ENCODE peak calls at places on chromosomes 2 and 18, in eight cellular contexts. One of them, this sample, is unnamed. For H3K4me1, the result is how much of the 10 kb centered on the place peaks cover.

GRCh38 chr2:109126501-109126860 is 2.5 kb upstream of the SH3RF3 start:
- DNase-seq in neuronal stem cell: no peak
- DNase-seq in right cardiac atrium: no peak
- DNase-seq in BE2C: no peak
- DNase-seq in SK-N-SH: no peak
- DNase-seq in thoracic aorta: no peak
- DNase-seq in testis: no peak
- DNase-seq in Caco-2: no peak
- DNase-seq in this sample: no peak

GRCh38 chr2:215983581-215984351 is 29.6 kb downstream of the MREG start:
- DNase-seq in neuronal stem cell: no peak
- DNase-seq in right cardiac atrium: no peak
- DNase-seq in BE2C: peak
- DNase-seq in SK-N-SH: peak
- DNase-seq in thoracic aorta: no peak
- DNase-seq in testis: no peak
- DNase-seq in Caco-2: no peak
- DNase-seq in this sample: no peak

GRCh38 chr18:33706391-33706790 is 128.4 kb downstream of the ASXL3 start:
- DNase-seq in neuronal stem cell: no peak
- DNase-seq in right cardiac atrium: no peak
- DNase-seq in BE2C: no peak
- DNase-seq in SK-N-SH: no peak
- DNase-seq in thoracic aorta: no peak
- DNase-seq in testis: no peak
- DNase-seq in Caco-2: no peak
- DNase-seq in this sample: no peak

GRCh38 chr2:172962824-172963223 is 112.8 kb upstream of the MAP3K20 start:
- DNase-seq in neuronal stem cell: no peak
- DNase-seq in right cardiac atrium: no peak
- DNase-seq in BE2C: no peak
- DNase-seq in SK-N-SH: no peak
- DNase-seq in thoracic aorta: no peak
- DNase-seq in testis: no peak
- DNase-seq in Caco-2: no peak
- DNase-seq in this sample: no peak

GRCh38 chr2:172806426-172807008 is 70.9 kb downstream of the RAPGEF4 start:
- DNase-seq in neuronal stem cell: peak
- DNase-seq in right cardiac atrium: no peak
- DNase-seq in BE2C: no peak
- DNase-seq in SK-N-SH: peak
- DNase-seq in thoracic aorta: no peak
- DNase-seq in testis: peak
- DNase-seq in Caco-2: no peak
- DNase-seq in this sample: no peak

GRCh38 chr18:51275712-51276473 is 78.4 kb upstream of the MEX3C start:
- DNase-seq in neuronal stem cell: no peak
- DNase-seq in right cardiac atrium: no peak
- DNase-seq in BE2C: peak
- DNase-seq in SK-N-SH: no peak
- DNase-seq in thoracic aorta: no peak
- DNase-seq in testis: peak
- DNase-seq in Caco-2: no peak
- DNase-seq in this sample: no peak

GRCh38 chr18:7926526-7926925 is 359.4 kb downstream of the PTPRM start:
- DNase-seq in neuronal stem cell: no peak
- DNase-seq in right cardiac atrium: no peak
- DNase-seq in BE2C: no peak
- DNase-seq in SK-N-SH: peak
- DNase-seq in thoracic aorta: no peak
- DNase-seq in testis: no peak
- DNase-seq in Caco-2: no peak
- DNase-seq in this sample: no peak

GRCh38 chr2:121095257-121096080 is 189.5 kb downstream of the TFCP2L1 start:
- DNase-seq in neuronal stem cell: no peak
- DNase-seq in right cardiac atrium: peak
- DNase-seq in BE2C: peak
- DNase-seq in SK-N-SH: peak
- DNase-seq in thoracic aorta: no peak
- DNase-seq in testis: peak
- DNase-seq in Caco-2: peak
- DNase-seq in this sample: no peak

GRCh38 chr2:177265386-177265690 is 811 bp upstream of the NFE2L2 start:
- DNase-seq in neuronal stem cell: no peak
- DNase-seq in right cardiac atrium: no peak
- DNase-seq in BE2C: peak
- DNase-seq in SK-N-SH: no peak
- DNase-seq in thoracic aorta: no peak
- DNase-seq in testis: peak
- DNase-seq in Caco-2: no peak
- DNase-seq in this sample: no peak

GRCh38 chr2:177029501-177029900 is 183.1 kb upstream of the HNRNPA3 start:
- DNase-seq in neuronal stem cell: no peak
- DNase-seq in right cardiac atrium: no peak
- DNase-seq in BE2C: no peak
- DNase-seq in SK-N-SH: no peak
- DNase-seq in thoracic aorta: no peak
- DNase-seq in testis: no peak
- DNase-seq in Caco-2: peak
- DNase-seq in this sample: no peak

GRCh38 chr18:49814147-49814499 is 790 bp upstream of the ACAA2 start:
- DNase-seq in neuronal stem cell: peak
- DNase-seq in right cardiac atrium: no peak
- DNase-seq in BE2C: peak
- DNase-seq in SK-N-SH: peak
- DNase-seq in thoracic aorta: peak
- DNase-seq in testis: no peak
- DNase-seq in Caco-2: peak
- DNase-seq in this sample: peak

GRCh38 chr18:78979682-78980278 is at the start of gene SALL3:
- DNase-seq in neuronal stem cell: no peak
- DNase-seq in right cardiac atrium: peak
- DNase-seq in BE2C: no peak
- DNase-seq in SK-N-SH: peak
- DNase-seq in thoracic aorta: no peak
- DNase-seq in testis: peak
- DNase-seq in Caco-2: no peak
- DNase-seq in this sample: no peak

GRCh38 chr2:154526234-154526633 is 172.3 kb upstream of the KCNJ3 start:
- DNase-seq in neuronal stem cell: no peak
- DNase-seq in right cardiac atrium: no peak
- DNase-seq in BE2C: no peak
- DNase-seq in SK-N-SH: no peak
- DNase-seq in thoracic aorta: no peak
- DNase-seq in testis: no peak
- DNase-seq in Caco-2: no peak
- DNase-seq in this sample: no peak

GRCh38 chr2:189954989-189955388 is 107.5 kb downstream of the MSTN start:
- DNase-seq in neuronal stem cell: no peak
- DNase-seq in right cardiac atrium: no peak
- DNase-seq in BE2C: no peak
- DNase-seq in SK-N-SH: no peak
- DNase-seq in thoracic aorta: no peak
- DNase-seq in testis: no peak
- DNase-seq in Caco-2: no peak
- DNase-seq in this sample: no peak

GRCh38 chr2:215034154-215034553 is 104.3 kb downstream of the ABCA12 start:
- DNase-seq in neuronal stem cell: no peak
- DNase-seq in right cardiac atrium: no peak
- DNase-seq in BE2C: no peak
- DNase-seq in SK-N-SH: no peak
- DNase-seq in thoracic aorta: no peak
- DNase-seq in testis: no peak
- DNase-seq in Caco-2: no peak
- DNase-seq in this sample: no peak

GRCh38 chr2:55649211-55649610 is 31.8 kb upstream of the PPP4R3B start:
- DNase-seq in neuronal stem cell: no peak
- DNase-seq in right cardiac atrium: no peak
- DNase-seq in BE2C: no peak
- DNase-seq in SK-N-SH: no peak
- DNase-seq in thoracic aorta: no peak
- DNase-seq in testis: no peak
- DNase-seq in Caco-2: no peak
- DNase-seq in this sample: no peak

GRCh38 chr2:64325852-64326577 is 127.9 kb upstream of the LGALSL start:
- DNase-seq in neuronal stem cell: no peak
- DNase-seq in right cardiac atrium: no peak
- DNase-seq in BE2C: no peak
- DNase-seq in SK-N-SH: no peak
- DNase-seq in thoracic aorta: no peak
- DNase-seq in testis: no peak
- DNase-seq in Caco-2: no peak
- DNase-seq in this sample: no peak

GRCh38 chr2:48397846-48398245 is 132.1 kb upstream of the STON1 start:
- DNase-seq in neuronal stem cell: no peak
- DNase-seq in right cardiac atrium: no peak
- DNase-seq in BE2C: no peak
- DNase-seq in SK-N-SH: no peak
- DNase-seq in thoracic aorta: no peak
- DNase-seq in testis: no peak
- DNase-seq in Caco-2: no peak
- DNase-seq in this sample: no peak

GRCh38 chr2:151792589-151792988 is 35.6 kb downstream of the ARL5A start:
- DNase-seq in neuronal stem cell: no peak
- DNase-seq in right cardiac atrium: no peak
- DNase-seq in BE2C: no peak
- DNase-seq in SK-N-SH: no peak
- DNase-seq in thoracic aorta: no peak
- DNase-seq in testis: no peak
- DNase-seq in Caco-2: no peak
- DNase-seq in this sample: no peak

GRCh38 chr2:49753344-49753930 is 599.1 kb upstream of the FSHR start:
- DNase-seq in neuronal stem cell: no peak
- DNase-seq in right cardiac atrium: no peak
- DNase-seq in BE2C: no peak
- DNase-seq in SK-N-SH: no peak
- DNase-seq in thoracic aorta: no peak
- DNase-seq in testis: no peak
- DNase-seq in Caco-2: no peak
- DNase-seq in this sample: no peak

GRCh38 chr2:166238176-166238575 is 110.4 kb upstream of the SCN1A start:
- DNase-seq in neuronal stem cell: no peak
- DNase-seq in right cardiac atrium: no peak
- DNase-seq in BE2C: no peak
- DNase-seq in SK-N-SH: no peak
- DNase-seq in thoracic aorta: no peak
- DNase-seq in testis: no peak
- DNase-seq in Caco-2: no peak
- DNase-seq in this sample: no peak

GRCh38 chr2:72919414-72920316 is 2.3 kb downstream of the EMX1 start:
- DNase-seq in neuronal stem cell: no peak
- DNase-seq in right cardiac atrium: no peak
- DNase-seq in BE2C: no peak
- DNase-seq in SK-N-SH: peak
- DNase-seq in thoracic aorta: no peak
- DNase-seq in testis: peak
- DNase-seq in Caco-2: no peak
- DNase-seq in this sample: no peak
- H3K4me1 ChIP-seq in neuronal stem cell: under half
- H3K4me1 ChIP-seq in right cardiac atrium: under half
- H3K4me1 ChIP-seq in BE2C: under half
- H3K4me1 ChIP-seq in SK-N-SH: under half
- H3K4me1 ChIP-seq in thoracic aorta: half or more
- H3K4me1 ChIP-seq in testis: under half
- H3K4me1 ChIP-seq in Caco-2: under half
- H3K4me1 ChIP-seq in this sample: half or more

GRCh38 chr2:217930783-217931563 is 71.8 kb downstream of the TNS1 start:
- DNase-seq in neuronal stem cell: no peak
- DNase-seq in right cardiac atrium: peak
- DNase-seq in BE2C: no peak
- DNase-seq in SK-N-SH: no peak
- DNase-seq in thoracic aorta: no peak
- DNase-seq in testis: no peak
- DNase-seq in Caco-2: no peak
- DNase-seq in this sample: no peak
- H3K4me1 ChIP-seq in neuronal stem cell: under half
- H3K4me1 ChIP-seq in right cardiac atrium: half or more
- H3K4me1 ChIP-seq in BE2C: under half
- H3K4me1 ChIP-seq in SK-N-SH: half or more
- H3K4me1 ChIP-seq in thoracic aorta: half or more
- H3K4me1 ChIP-seq in testis: half or more
- H3K4me1 ChIP-seq in Caco-2: under half
- H3K4me1 ChIP-seq in this sample: half or more

GRCh38 chr18:55918449-55918848 is 330.5 kb upstream of the TCF4 start:
- DNase-seq in neuronal stem cell: no peak
- DNase-seq in right cardiac atrium: no peak
- DNase-seq in BE2C: no peak
- DNase-seq in SK-N-SH: no peak
- DNase-seq in thoracic aorta: no peak
- DNase-seq in testis: no peak
- DNase-seq in Caco-2: no peak
- DNase-seq in this sample: no peak
- H3K4me1 ChIP-seq in neuronal stem cell: under half
- H3K4me1 ChIP-seq in right cardiac atrium: under half
- H3K4me1 ChIP-seq in BE2C: under half
- H3K4me1 ChIP-seq in SK-N-SH: under half
- H3K4me1 ChIP-seq in thoracic aorta: under half
- H3K4me1 ChIP-seq in testis: under half
- H3K4me1 ChIP-seq in Caco-2: under half
- H3K4me1 ChIP-seq in this sample: under half

GRCh38 chr2:101858910-101859309 is 132.8 kb upstream of the IL1R2 start:
- DNase-seq in neuronal stem cell: no peak
- DNase-seq in right cardiac atrium: no peak
- DNase-seq in BE2C: no peak
- DNase-seq in SK-N-SH: no peak
- DNase-seq in thoracic aorta: no peak
- DNase-seq in testis: no peak
- DNase-seq in Caco-2: no peak
- DNase-seq in this sample: no peak

GRCh38 chr2:101858246-101858645 is 133.5 kb upstream of the IL1R2 start:
- DNase-seq in neuronal stem cell: no peak
- DNase-seq in right cardiac atrium: no peak
- DNase-seq in BE2C: no peak
- DNase-seq in SK-N-SH: no peak
- DNase-seq in thoracic aorta: no peak
- DNase-seq in testis: no peak
- DNase-seq in Caco-2: no peak
- DNase-seq in this sample: no peak

GRCh38 chr2:101854877-101855276 is 136.9 kb upstream of the IL1R2 start:
- DNase-seq in neuronal stem cell: no peak
- DNase-seq in right cardiac atrium: no peak
- DNase-seq in BE2C: no peak
- DNase-seq in SK-N-SH: no peak
- DNase-seq in thoracic aorta: no peak
- DNase-seq in testis: no peak
- DNase-seq in Caco-2: peak
- DNase-seq in this sample: no peak

GRCh38 chr2:101852824-101853223 is 138.9 kb upstream of the IL1R2 start:
- DNase-seq in neuronal stem cell: no peak
- DNase-seq in right cardiac atrium: no peak
- DNase-seq in BE2C: no peak
- DNase-seq in SK-N-SH: no peak
- DNase-seq in thoracic aorta: no peak
- DNase-seq in testis: no peak
- DNase-seq in Caco-2: no peak
- DNase-seq in this sample: no peak

DNA sequence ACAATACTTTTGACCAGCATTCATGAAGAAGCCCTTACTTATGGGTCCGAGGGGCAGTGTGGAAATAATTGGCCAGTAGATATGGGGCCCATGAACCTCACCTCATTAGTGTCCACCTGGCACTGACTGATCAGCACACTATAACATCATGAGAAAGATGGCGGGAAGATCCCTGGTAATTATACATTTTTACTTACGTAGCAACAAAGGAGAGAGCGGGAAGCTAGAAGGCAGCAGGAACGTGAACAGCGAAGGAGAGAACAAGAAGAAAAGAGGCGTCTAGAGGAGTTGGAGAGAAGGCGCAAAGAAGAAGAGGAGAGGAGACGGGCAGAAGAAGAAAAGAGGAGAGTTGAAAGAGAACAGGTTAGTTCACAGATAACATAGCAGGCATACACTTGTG is 136.0 kb upstream of the IL1R2 start:
- DNase-seq in neuronal stem cell: no peak
- DNase-seq in right cardiac atrium: no peak
- DNase-seq in BE2C: no peak
- DNase-seq in SK-N-SH: no peak
- DNase-seq in thoracic aorta: no peak
- DNase-seq in testis: no peak
- DNase-seq in Caco-2: no peak
- DNase-seq in this sample: no peak
- H3K4me1 ChIP-seq in neuronal stem cell: under half
- H3K4me1 ChIP-seq in right cardiac atrium: under half
- H3K4me1 ChIP-seq in BE2C: under half
- H3K4me1 ChIP-seq in SK-N-SH: under half
- H3K4me1 ChIP-seq in thoracic aorta: under half
- H3K4me1 ChIP-seq in testis: under half
- H3K4me1 ChIP-seq in Caco-2: under half
- H3K4me1 ChIP-seq in this sample: under half